ENCODE peak calls at places on chromosomes 2 and 18, in nine cellular contexts. Y is spleen, R is heart right ventricle, D is uterus, M is dorsolateral prefrontal cortex, S is cardiac fibroblast, U is thyroid gland, T is AG10803, E is H9. C is an unnamed sample.

GRCh38 chr2:102005989-102006885 is 14.5 kb downstream of the IL1R2 start:
- DNase-seq in Y (no peak), R (no peak), D (peak; percentile 38), M (no peak), S (peak; percentile 80), U (no peak), T (peak; percentile 48), E (peak; percentile 60), C (peak; percentile 49)

GRCh38 chr2:16709769-16710168 is 44.1 kb upstream of the CYRIA start:
- DNase-seq in Y (no peak), R (no peak), D (no peak), M (no peak), S (no peak), U (no peak), T (no peak), E (no peak), C (no peak)

GRCh38 chr2:156319811-156320490 is 12.6 kb downstream of the NR4A2 start:
- DNase-seq in Y (peak; percentile 71), R (peak; percentile 57), D (no peak), M (no peak), S (peak; percentile 43), U (peak; percentile 90), T (no peak), E (peak; percentile 69), C (no peak)

GRCh38 chr2:231679906-231680283 is 28.4 kb upstream of the PTMA start:
- DNase-seq in Y (no peak), R (no peak), D (no peak), M (no peak), S (no peak), U (no peak), T (no peak), E (no peak), C (no peak)

GRCh38 chr2:168192839-168193616 is 54.4 kb downstream of the STK39 start:
- DNase-seq in Y (no peak), R (no peak), D (no peak), M (no peak), S (no peak), U (no peak), T (peak; percentile 47), E (no peak), C (no peak)

GRCh38 chr2:238492905-238493304 is 66.2 kb downstream of the ASB1 start:
- DNase-seq in Y (no peak), R (no peak), D (no peak), M (no peak), S (no peak), U (no peak), T (no peak), E (no peak), C (no peak)

GRCh38 chr2:217632036-217632435 is 370.8 kb downstream of the TNS1 start:
- DNase-seq in Y (no peak), R (no peak), D (no peak), M (no peak), S (no peak), U (no peak), T (no peak), E (no peak), C (no peak)

GRCh38 chr2:96249654-96250053 is 16.1 kb downstream of the TMEM127 start:
- DNase-seq in Y (no peak), R (no peak), D (peak; percentile 37), M (no peak), S (peak; percentile 66), U (no peak), T (peak; percentile 92), E (no peak), C (no peak)

GRCh38 chr2:234195516-234195915 is 145.0 kb downstream of the SPP2 start:
- DNase-seq in Y (no peak), R (no peak), D (no peak), M (no peak), S (no peak), U (no peak), T (no peak), E (no peak), C (no peak)

GRCh38 chr2:106869512-106870276 is 16.3 kb downstream of the ST6GAL2 start:
- DNase-seq in Y (no peak), R (no peak), D (no peak), M (no peak), S (no peak), U (no peak), T (no peak), E (peak; percentile 38), C (no peak)

GRCh38 chr2:218898109-218898878 is 17.6 kb downstream of the WNT10A start:
- DNase-seq in Y (peak; percentile 94), R (peak; percentile 80), D (peak; percentile 35), M (peak; percentile 57), S (peak; percentile 51), U (peak; percentile 56), T (peak; percentile 20), E (peak; percentile 91), C (peak; percentile 90)

GRCh38 chr18:45760443-45761036 is 36.6 kb downstream of the SLC14A1 start:
- DNase-seq in Y (no peak), R (no peak), D (no peak), M (no peak), S (no peak), U (no peak), T (no peak), E (no peak), C (peak; percentile 23)

GRCh38 chr2:237414056-237414661 is at the start of gene COL6A3:
- DNase-seq in Y (no peak), R (peak; percentile 59), D (peak; percentile 94), M (no peak), S (peak; percentile 98), U (peak; percentile 28), T (peak; percentile 97), E (no peak), C (no peak)

GRCh38 chr18:69626643-69627242 is 226.1 kb downstream of the DOK6 start:
- DNase-seq in Y (no peak), R (no peak), D (no peak), M (no peak), S (no peak), U (peak; percentile 7), T (peak; percentile 20), E (no peak), C (no peak)
- TF ChIP-seq CTCF in Y (no peak), R (no peak), D (no peak), M (no peak), S (no peak), U (no peak), T (no peak), E (no peak), C (no peak)

DNA sequence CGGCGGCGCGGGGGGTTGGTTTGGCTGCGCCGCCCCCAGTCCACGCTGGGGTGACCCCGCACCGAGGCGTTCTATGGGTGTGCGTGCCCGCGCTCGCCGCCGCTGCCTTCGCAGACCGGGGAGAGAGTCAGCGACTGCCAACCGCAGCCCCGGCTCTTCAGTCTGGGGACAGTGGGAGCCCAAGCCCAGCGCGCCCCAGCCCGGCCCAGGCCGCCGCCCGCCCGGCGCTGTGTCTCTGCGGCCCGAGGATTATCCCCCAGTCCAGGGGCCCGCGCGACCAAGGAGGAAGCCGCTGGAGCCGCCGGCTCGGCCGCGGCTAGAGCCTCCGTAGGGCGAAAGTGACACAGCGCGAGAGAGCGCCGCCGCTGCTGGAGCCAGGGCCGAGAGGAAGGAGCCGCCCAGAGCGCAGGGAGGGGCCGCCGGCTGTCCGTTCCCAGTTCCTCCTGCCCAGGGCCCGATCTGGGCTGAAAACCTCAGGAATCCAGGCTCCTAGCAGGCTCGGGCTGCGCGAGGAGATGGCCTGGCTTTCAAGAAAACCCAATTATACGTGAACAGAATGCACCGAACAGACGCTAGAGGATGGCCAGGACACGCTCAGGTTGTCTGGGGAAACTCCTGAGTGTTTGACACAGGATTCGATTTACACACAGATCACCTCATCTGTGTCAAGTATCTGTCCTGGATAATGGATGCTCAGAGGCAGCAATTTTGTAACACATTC is 2.4 kb downstream of the CTIF start:
- DNase-seq in Y (peak; percentile 93), R (peak; percentile 84), D (peak; percentile 65), M (peak; percentile 64), S (peak; percentile 77), U (peak; percentile 77), T (peak; percentile 87), E (peak; percentile 66), C (peak; percentile 75)
- TF ChIP-seq CTCF in Y (no peak), R (no peak), D (peak; percentile 11), M (no peak), S (no peak), U (no peak), T (peak; percentile 3), E (no peak), C (no peak)

GRCh38 chr2:109321570-109321969 is 192.6 kb downstream of the SH3RF3 start:
- DNase-seq in Y (no peak), R (no peak), D (no peak), M (no peak), S (peak; percentile 64), U (no peak), T (peak; percentile 71), E (no peak), C (no peak)
- TF ChIP-seq CTCF in Y (no peak), R (no peak), D (no peak), M (no peak), S (peak; percentile 23), U (no peak), T (peak; percentile 16), E (no peak), C (no peak)

DNA sequence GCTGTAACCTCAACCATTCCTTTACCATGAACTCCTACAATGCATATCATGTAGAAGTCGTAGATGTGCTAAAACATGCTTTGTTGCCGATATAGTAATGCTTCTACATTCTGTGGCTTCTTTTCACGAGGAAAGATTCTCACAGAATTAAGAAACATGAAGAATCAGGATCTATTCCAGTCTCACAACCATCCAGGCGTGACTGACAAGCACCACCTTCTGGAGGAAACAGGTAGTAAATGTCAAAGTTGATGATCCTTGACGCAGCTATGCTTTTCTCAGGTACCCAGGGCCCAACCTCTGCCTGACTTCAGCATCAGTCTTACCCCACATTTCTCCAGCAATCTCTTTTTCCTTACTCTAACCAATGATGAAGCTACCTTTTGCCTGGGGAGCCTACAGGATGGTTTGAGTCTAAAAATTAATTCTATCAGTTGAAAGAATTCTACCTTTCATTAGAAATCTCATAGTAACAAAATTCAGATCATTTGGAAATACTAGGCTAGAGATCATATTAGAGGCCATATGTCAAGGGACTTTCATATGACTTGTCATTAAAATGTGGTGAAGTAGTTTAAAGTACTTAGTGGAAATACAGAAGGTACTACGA is 123.3 kb upstream of the RND3 start:
- DNase-seq in Y (no peak), R (no peak), D (no peak), M (no peak), S (peak; percentile 77), U (peak; percentile 37), T (peak; percentile 66), E (peak; percentile 57), C (peak; percentile 24)
- TF ChIP-seq CTCF in Y (no peak), R (peak; percentile 48), D (peak; percentile 21), M (no peak), S (peak; percentile 70), U (no peak), T (peak; percentile 76), E (peak; percentile 81), C (peak; percentile 35)

GRCh38 chr2:111121028-111121872 is 536 bp downstream of the BCL2L11 start:
- DNase-seq in Y (peak; percentile 92), R (peak; percentile 51), D (peak; percentile 27), M (peak; percentile 28), S (peak; percentile 34), U (peak; percentile 71), T (no peak), E (peak; percentile 37), C (peak; percentile 70)
- TF ChIP-seq CTCF in Y (no peak), R (no peak), D (no peak), M (no peak), S (no peak), U (no peak), T (no peak), E (no peak), C (no peak)

C was measured in nephron progenitor cell.